ENCODE peak calls at places on chromosomes 11 and 22, in six cellular contexts. V is WTC11, Q is GM23338, H is GM12878, K is K562, R is HepG2. I is an unnamed sample.

GRCh38 chr11:70696564-70696963 is 298.2 kb downstream of the CTTN start:
- DNase-seq in V (no peak), Q (no peak), H (no peak), K (no peak), R (no peak), I (no peak)

GRCh38 chr11:8649361-8649760 is 33.1 kb downstream of the TRIM66 start:
- DNase-seq in V (no peak), Q (no peak), H (no peak), K (no peak), R (no peak), I (no peak)

GRCh38 chr22:37210041-37210803 is 2.1 kb downstream of the SSTR3 start:
- DNase-seq in V (no peak), Q (no peak), H (no peak), K (no peak), R (no peak), I (no peak)

GRCh38 chr11:70871881-70872280 is 380.5 kb downstream of the SHANK2 start:
- DNase-seq in V (no peak), Q (no peak), H (no peak), K (no peak), R (no peak), I (no peak)

GRCh38 chr22:28711820-28712777 is 29.5 kb downstream of the CHEK2 start:
- DNase-seq in V (no peak), Q (no peak), H (no peak), K (no peak), R (peak), I (no peak)

GRCh38 chr11:3637201-3637600 is 4.6 kb downstream of the ART5 start:
- DNase-seq in V (no peak), Q (no peak), H (no peak), K (no peak), R (no peak), I (no peak)

GRCh38 chr11:20470348-20470747 is 82.8 kb downstream of the PRMT3 start:
- DNase-seq in V (no peak), Q (no peak), H (no peak), K (no peak), R (no peak), I (no peak)

GRCh38 chr22:50481440-50482106 is at the start of gene ADM2:
- DNase-seq in V (peak), Q (peak), H (no peak), K (peak), R (peak), I (peak)

GRCh38 chr11:111105566-111105965 is 140.0 kb upstream of the POU2AF2 start:
- DNase-seq in V (no peak), Q (no peak), H (no peak), K (no peak), R (no peak), I (no peak)

GRCh38 chr11:71418643-71419042 is 29.6 kb downstream of the DHCR7 start:
- DNase-seq in V (no peak), Q (no peak), H (peak), K (no peak), R (no peak), I (no peak)

GRCh38 chr11:133955091-133955846 is 1.5 kb downstream of the IGSF9B start:
- DNase-seq in V (no peak), Q (peak), H (no peak), K (no peak), R (no peak), I (no peak)

GRCh38 chr11:122998727-122999370 is 17.2 kb upstream of the BSX start:
- DNase-seq in V (no peak), Q (peak), H (no peak), K (no peak), R (no peak), I (no peak)

GRCh38 chr11:63682045-63682915 is 980 bp downstream of the RTN3 start:
- DNase-seq in V (no peak), Q (peak), H (no peak), K (peak), R (peak), I (peak)

GRCh38 chr11:121964591-121964990 is 151.4 kb downstream of the BLID start:
- DNase-seq in V (no peak), Q (no peak), H (no peak), K (no peak), R (no peak), I (no peak)

GRCh38 chr11:73204711-73205121 is 13.4 kb upstream of the P2RY2 start:
- DNase-seq in V (peak), Q (no peak), H (no peak), K (no peak), R (no peak), I (no peak)

GRCh38 chr11:73217131-73217809 is 811 bp upstream of the P2RY2 start:
- DNase-seq in V (no peak), Q (peak), H (no peak), K (no peak), R (no peak), I (no peak)

GRCh38 chr11:97717922-97718321 is 1302.8 kb upstream of the CNTN5 start:
- DNase-seq in V (no peak), Q (no peak), H (no peak), K (no peak), R (no peak), I (no peak)

GRCh38 chr11:97722721-97723120 is 1298.0 kb upstream of the CNTN5 start:
- DNase-seq in V (peak), Q (peak), H (no peak), K (no peak), R (no peak), I (peak)

GRCh38 chr11:97722065-97722464 is 1298.7 kb upstream of the CNTN5 start:
- DNase-seq in V (no peak), Q (no peak), H (no peak), K (no peak), R (peak), I (no peak)
- TF ChIP-seq CREB1 in V (no peak), Q (no peak), H (no peak), K (no peak), R (no peak), I (no peak)

GRCh38 chr11:65720237-65720934 is at the start of gene RNASEH2C:
- DNase-seq in V (peak), Q (peak), H (peak), K (peak), R (peak), I (peak)

GRCh38 chr11:65719887-65720236 is 736 bp downstream of the RNASEH2C start:
- DNase-seq in V (no peak), Q (no peak), H (no peak), K (peak), R (no peak), I (no peak)

GRCh38 chr11:65718531-65718930 is 2.1 kb downstream of the RNASEH2C start:
- DNase-seq in V (peak), Q (no peak), H (no peak), K (no peak), R (no peak), I (no peak)

GRCh38 chr11:65718964-65719492 is 1.6 kb downstream of the RNASEH2C start:
- DNase-seq in V (peak), Q (no peak), H (no peak), K (peak), R (no peak), I (no peak)

GRCh38 chr11:65722261-65722660 is 1.7 kb upstream of the RNASEH2C start:
- DNase-seq in V (no peak), Q (no peak), H (no peak), K (no peak), R (no peak), I (no peak)
- TF ChIP-seq CREB1 in V (no peak), Q (no peak), H (no peak), K (no peak), R (no peak), I (no peak)

GRCh38 chr22:29748248-29748893 is 18.4 kb downstream of the ZMAT5 start:
- DNase-seq in V (no peak), Q (no peak), H (no peak), K (no peak), R (no peak), I (no peak)
- TF ChIP-seq CREB1 in V (no peak), Q (no peak), H (no peak), K (no peak), R (no peak), I (no peak)

GRCh38 chr11:68383976-68384501 is 71.6 kb downstream of the LRP5 start:
- DNase-seq in V (peak), Q (peak), H (no peak), K (peak), R (peak), I (peak)
- TF ChIP-seq CREB1 in V (no peak), Q (no peak), H (peak), K (no peak), R (no peak), I (no peak)

GRCh38 chr11:46669606-46670243 is 30.7 kb downstream of the ARHGAP1 start:
- DNase-seq in V (no peak), Q (peak), H (no peak), K (peak), R (peak), I (no peak)
- TF ChIP-seq CREB1 in V (no peak), Q (no peak), H (no peak), K (no peak), R (no peak), I (no peak)

GRCh38 chr11:35190804-35191348 is 51.9 kb downstream of the CD44 start:
- DNase-seq in V (no peak), Q (no peak), H (no peak), K (no peak), R (peak), I (no peak)
- TF ChIP-seq CREB1 in V (no peak), Q (no peak), H (no peak), K (no peak), R (no peak), I (no peak)

GRCh38 chr22:43014062-43014875 is 680 bp downstream of the PACSIN2 start:
- DNase-seq in V (peak), Q (peak), H (no peak), K (peak), R (peak), I (no peak)
- TF ChIP-seq CREB1 in V (no peak), Q (no peak), H (peak), K (no peak), R (no peak), I (no peak)

GRCh38 chr22:20240900-20241299 is 27.2 kb downstream of the RTN4R start:
- DNase-seq in V (no peak), Q (no peak), H (no peak), K (no peak), R (no peak), I (no peak)

GRCh38 chr22:20239951-20240773 is 28.0 kb downstream of the RTN4R start:
- DNase-seq in V (peak), Q (peak), H (no peak), K (peak), R (no peak), I (no peak)

GRCh38 chr22:20238567-20239062 is 29.5 kb downstream of the RTN4R start:
- DNase-seq in V (peak), Q (peak), H (no peak), K (peak), R (peak), I (peak)

GRCh38 chr22:20237480-20238440 is 30.4 kb downstream of the RTN4R start:
- DNase-seq in V (no peak), Q (no peak), H (no peak), K (no peak), R (no peak), I (no peak)

DNA sequence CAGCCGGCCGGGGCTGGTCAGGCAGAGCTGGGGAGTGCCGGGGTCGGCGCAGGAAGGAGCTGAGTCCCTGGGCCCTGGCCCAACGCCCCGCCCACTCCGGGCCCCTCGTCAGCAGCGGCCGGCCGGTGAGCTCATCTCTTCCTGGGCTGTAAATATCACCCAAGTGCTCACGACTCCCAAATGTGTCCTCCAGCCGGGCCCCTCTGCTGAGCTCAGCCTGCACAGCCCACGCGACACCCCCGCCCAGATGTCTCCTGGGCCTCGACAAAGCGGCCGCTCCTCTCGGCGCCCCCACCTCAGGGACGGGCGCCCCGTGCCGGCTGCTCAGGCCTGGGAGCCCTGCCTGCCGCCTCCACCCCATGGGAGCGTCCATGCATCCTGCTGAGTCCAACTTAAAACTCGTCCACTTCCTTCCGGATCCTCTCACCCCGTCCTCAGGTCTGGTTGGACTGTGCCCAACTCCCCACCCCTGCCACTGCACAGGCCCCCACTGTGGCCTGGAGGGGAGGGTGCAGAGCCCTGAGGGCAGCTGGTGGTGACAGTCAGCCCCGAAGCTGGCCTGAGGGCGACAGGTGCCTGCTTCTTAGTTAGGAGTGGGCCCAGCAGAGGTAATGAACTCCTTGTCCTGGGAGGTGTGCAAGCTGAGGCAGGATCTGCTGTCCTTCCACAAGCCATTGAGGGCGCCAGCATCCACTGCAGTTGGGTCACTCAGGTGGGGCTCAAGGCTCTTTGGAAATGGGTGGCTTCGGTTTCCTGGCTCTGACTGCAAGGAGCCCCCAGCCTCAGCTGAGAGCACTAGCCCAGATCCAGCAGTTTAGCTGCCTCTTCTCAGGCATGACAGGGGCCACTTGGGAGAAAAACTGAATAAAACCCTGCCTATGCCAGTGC is 28.8 kb downstream of the RTN4R start:
- DNase-seq in V (no peak), Q (no peak), H (no peak), K (peak), R (no peak), I (no peak)
- TF ChIP-seq CREB1 in V (no peak), Q (no peak), H (no peak), K (no peak), R (no peak), I (no peak)

GRCh38 chr11:115453693-115454092 is 50.5 kb downstream of the CADM1 start:
- DNase-seq in V (no peak), Q (no peak), H (no peak), K (no peak), R (no peak), I (no peak)

GRCh38 chr11:115455606-115456005 is 48.6 kb downstream of the CADM1 start:
- DNase-seq in V (peak), Q (peak), H (no peak), K (no peak), R (no peak), I (no peak)

GRCh38 chr11:115456019-115456418 is 48.2 kb downstream of the CADM1 start:
- DNase-seq in V (no peak), Q (no peak), H (no peak), K (no peak), R (no peak), I (no peak)

GRCh38 chr11:115453158-115453557 is 51.1 kb downstream of the CADM1 start:
- DNase-seq in V (no peak), Q (no peak), H (no peak), K (no peak), R (no peak), I (no peak)

GRCh38 chr11:115454525-115454924 is 49.7 kb downstream of the CADM1 start:
- DNase-seq in V (no peak), Q (no peak), H (no peak), K (no peak), R (no peak), I (no peak)
- TF ChIP-seq CREB1 in V (no peak), Q (no peak), H (no peak), K (no peak), R (no peak), I (no peak)

GRCh38 chr11:15497366-15497765 is 382.6 kb downstream of the INSC start:
- DNase-seq in V (no peak), Q (no peak), H (no peak), K (no peak), R (no peak), I (no peak)

GRCh38 chr11:15499684-15500083 is 385.0 kb downstream of the INSC start:
- DNase-seq in V (no peak), Q (no peak), H (no peak), K (no peak), R (no peak), I (no peak)

GRCh38 chr11:15505155-15505554 is 390.4 kb downstream of the INSC start:
- DNase-seq in V (no peak), Q (no peak), H (no peak), K (no peak), R (no peak), I (no peak)

GRCh38 chr11:15501566-15501965 is 386.8 kb downstream of the INSC start:
- DNase-seq in V (no peak), Q (no peak), H (no peak), K (no peak), R (no peak), I (no peak)

GRCh38 chr11:15500643-15501042 is 385.9 kb downstream of the INSC start:
- DNase-seq in V (no peak), Q (peak), H (no peak), K (no peak), R (no peak), I (no peak)
- TF ChIP-seq CREB1 in V (no peak), Q (no peak), H (no peak), K (no peak), R (no peak), I (no peak)

I was measured in H1.